ENCODE peak calls at places on chromosomes 11 and 22, in nine cellular contexts. One of them, this sample, is unnamed.

GRCh38 chr11:64753380-64754123 is 6.2 kb downstream of the PYGM start:
- DNase-seq in activated gamma-delta T cell treated with Interleukin-2 at 50 U/mL for 16 hours: no peak
- DNase-seq in posterior vena cava: peak; percentile 79
- DNase-seq in fibroblast of lung: no peak
- DNase-seq in A549: no peak
- DNase-seq in amniotic epithelial cell: no peak
- DNase-seq in HEK293T: no peak
- DNase-seq in fibroblast of the conjunctiva: no peak
- DNase-seq in neural crest cell: no peak
- DNase-seq in this sample: no peak

GRCh38 chr11:581752-582151 is 5.5 kb downstream of the PHRF1 start:
- DNase-seq in activated gamma-delta T cell treated with Interleukin-2 at 50 U/mL for 16 hours: no peak
- DNase-seq in posterior vena cava: no peak
- DNase-seq in fibroblast of lung: no peak
- DNase-seq in A549: no peak
- DNase-seq in amniotic epithelial cell: no peak
- DNase-seq in HEK293T: no peak
- DNase-seq in fibroblast of the conjunctiva: no peak
- DNase-seq in neural crest cell: no peak
- DNase-seq in this sample: no peak

GRCh38 chr11:12876340-12876739 is 132.8 kb upstream of the RASSF10 start:
- DNase-seq in activated gamma-delta T cell treated with Interleukin-2 at 50 U/mL for 16 hours: no peak
- DNase-seq in posterior vena cava: no peak
- DNase-seq in fibroblast of lung: peak; percentile 28
- DNase-seq in A549: no peak
- DNase-seq in amniotic epithelial cell: peak; percentile 61
- DNase-seq in HEK293T: no peak
- DNase-seq in fibroblast of the conjunctiva: no peak
- DNase-seq in neural crest cell: no peak
- DNase-seq in this sample: no peak

GRCh38 chr11:23797624-23798419 is 699.0 kb upstream of the LUZP2 start:
- DNase-seq in activated gamma-delta T cell treated with Interleukin-2 at 50 U/mL for 16 hours: no peak
- DNase-seq in posterior vena cava: no peak
- DNase-seq in fibroblast of lung: no peak
- DNase-seq in A549: no peak
- DNase-seq in amniotic epithelial cell: no peak
- DNase-seq in HEK293T: no peak
- DNase-seq in fibroblast of the conjunctiva: no peak
- DNase-seq in neural crest cell: no peak
- DNase-seq in this sample: no peak

GRCh38 chr11:16382638-16383380 is 26.5 kb upstream of the SOX6 start:
- DNase-seq in activated gamma-delta T cell treated with Interleukin-2 at 50 U/mL for 16 hours: no peak
- DNase-seq in posterior vena cava: no peak
- DNase-seq in fibroblast of lung: peak; percentile 70
- DNase-seq in A549: no peak
- DNase-seq in amniotic epithelial cell: peak; percentile 1
- DNase-seq in HEK293T: no peak
- DNase-seq in fibroblast of the conjunctiva: peak; percentile 33
- DNase-seq in neural crest cell: no peak
- DNase-seq in this sample: no peak

GRCh38 chr11:61828629-61829407 is 718 bp downstream of the FADS2 start:
- DNase-seq in activated gamma-delta T cell treated with Interleukin-2 at 50 U/mL for 16 hours: no peak
- DNase-seq in posterior vena cava: peak; percentile 88
- DNase-seq in fibroblast of lung: peak; percentile 27
- DNase-seq in A549: peak; percentile 75
- DNase-seq in amniotic epithelial cell: peak; percentile 52
- DNase-seq in HEK293T: peak; percentile 31
- DNase-seq in fibroblast of the conjunctiva: no peak
- DNase-seq in neural crest cell: peak; percentile 35
- DNase-seq in this sample: no peak

GRCh38 chr11:12671378-12671777 is 2.8 kb upstream of the TEAD1 start:
- DNase-seq in activated gamma-delta T cell treated with Interleukin-2 at 50 U/mL for 16 hours: no peak
- DNase-seq in posterior vena cava: no peak
- DNase-seq in fibroblast of lung: no peak
- DNase-seq in A549: no peak
- DNase-seq in amniotic epithelial cell: no peak
- DNase-seq in HEK293T: no peak
- DNase-seq in fibroblast of the conjunctiva: no peak
- DNase-seq in neural crest cell: no peak
- DNase-seq in this sample: no peak

GRCh38 chr11:93655047-93655446 is 6.4 kb upstream of the CEP295 start:
- DNase-seq in activated gamma-delta T cell treated with Interleukin-2 at 50 U/mL for 16 hours: no peak
- DNase-seq in posterior vena cava: no peak
- DNase-seq in fibroblast of lung: no peak
- DNase-seq in A549: no peak
- DNase-seq in amniotic epithelial cell: peak; percentile 4
- DNase-seq in HEK293T: no peak
- DNase-seq in fibroblast of the conjunctiva: no peak
- DNase-seq in neural crest cell: no peak
- DNase-seq in this sample: no peak

GRCh38 chr22:43829448-43829821 is 17.3 kb upstream of the EFCAB6 start:
- DNase-seq in activated gamma-delta T cell treated with Interleukin-2 at 50 U/mL for 16 hours: no peak
- DNase-seq in posterior vena cava: peak; percentile 68
- DNase-seq in fibroblast of lung: no peak
- DNase-seq in A549: no peak
- DNase-seq in amniotic epithelial cell: peak; percentile 58
- DNase-seq in HEK293T: no peak
- DNase-seq in fibroblast of the conjunctiva: no peak
- DNase-seq in neural crest cell: no peak
- DNase-seq in this sample: no peak

GRCh38 chr11:70067591-70068341 is 10.4 kb upstream of the ANO1 start:
- DNase-seq in activated gamma-delta T cell treated with Interleukin-2 at 50 U/mL for 16 hours: no peak
- DNase-seq in posterior vena cava: peak; percentile 64
- DNase-seq in fibroblast of lung: no peak
- DNase-seq in A549: no peak
- DNase-seq in amniotic epithelial cell: no peak
- DNase-seq in HEK293T: no peak
- DNase-seq in fibroblast of the conjunctiva: no peak
- DNase-seq in neural crest cell: peak; percentile 28
- DNase-seq in this sample: no peak

GRCh38 chr11:123157995-123158394 is 37.1 kb downstream of the CLMP start:
- DNase-seq in activated gamma-delta T cell treated with Interleukin-2 at 50 U/mL for 16 hours: no peak
- DNase-seq in posterior vena cava: no peak
- DNase-seq in fibroblast of lung: no peak
- DNase-seq in A549: no peak
- DNase-seq in amniotic epithelial cell: no peak
- DNase-seq in HEK293T: no peak
- DNase-seq in fibroblast of the conjunctiva: no peak
- DNase-seq in neural crest cell: no peak
- DNase-seq in this sample: no peak

GRCh38 chr22:36409911-36410756 is 22.4 kb upstream of the MYH9 start:
- DNase-seq in activated gamma-delta T cell treated with Interleukin-2 at 50 U/mL for 16 hours: peak; percentile 70
- DNase-seq in posterior vena cava: peak; percentile 86
- DNase-seq in fibroblast of lung: peak; percentile 50
- DNase-seq in A549: no peak
- DNase-seq in amniotic epithelial cell: peak; percentile 79
- DNase-seq in HEK293T: peak; percentile 97
- DNase-seq in fibroblast of the conjunctiva: no peak
- DNase-seq in neural crest cell: peak; percentile 57
- DNase-seq in this sample: no peak

GRCh38 chr11:6362185-6362867 is 27.9 kb upstream of the SMPD1 start:
- DNase-seq in activated gamma-delta T cell treated with Interleukin-2 at 50 U/mL for 16 hours: no peak
- DNase-seq in posterior vena cava: peak; percentile 85
- DNase-seq in fibroblast of lung: no peak
- DNase-seq in A549: no peak
- DNase-seq in amniotic epithelial cell: no peak
- DNase-seq in HEK293T: no peak
- DNase-seq in fibroblast of the conjunctiva: no peak
- DNase-seq in neural crest cell: no peak
- DNase-seq in this sample: no peak

GRCh38 chr11:31512117-31512516 is 2.5 kb downstream of the ELP4 start:
- DNase-seq in activated gamma-delta T cell treated with Interleukin-2 at 50 U/mL for 16 hours: no peak
- DNase-seq in posterior vena cava: no peak
- DNase-seq in fibroblast of lung: no peak
- DNase-seq in A549: no peak
- DNase-seq in amniotic epithelial cell: no peak
- DNase-seq in HEK293T: no peak
- DNase-seq in fibroblast of the conjunctiva: no peak
- DNase-seq in neural crest cell: no peak
- DNase-seq in this sample: no peak

GRCh38 chr11:122319842-122320555 is 204.0 kb upstream of the BLID start:
- DNase-seq in activated gamma-delta T cell treated with Interleukin-2 at 50 U/mL for 16 hours: no peak
- DNase-seq in posterior vena cava: no peak
- DNase-seq in fibroblast of lung: no peak
- DNase-seq in A549: no peak
- DNase-seq in amniotic epithelial cell: no peak
- DNase-seq in HEK293T: no peak
- DNase-seq in fibroblast of the conjunctiva: no peak
- DNase-seq in neural crest cell: peak; percentile 19
- DNase-seq in this sample: no peak

GRCh38 chr22:27088026-27088425 is 430.6 kb downstream of the MIAT start:
- DNase-seq in activated gamma-delta T cell treated with Interleukin-2 at 50 U/mL for 16 hours: no peak
- DNase-seq in posterior vena cava: no peak
- DNase-seq in fibroblast of lung: peak; percentile 3
- DNase-seq in A549: no peak
- DNase-seq in amniotic epithelial cell: peak; percentile 79
- DNase-seq in HEK293T: no peak
- DNase-seq in fibroblast of the conjunctiva: no peak
- DNase-seq in neural crest cell: no peak
- DNase-seq in this sample: no peak

GRCh38 chr11:66119348-66120133 is 49.5 kb downstream of the PACS1 start:
- DNase-seq in activated gamma-delta T cell treated with Interleukin-2 at 50 U/mL for 16 hours: no peak
- DNase-seq in posterior vena cava: no peak
- DNase-seq in fibroblast of lung: peak; percentile 71
- DNase-seq in A549: peak; percentile 60
- DNase-seq in amniotic epithelial cell: peak; percentile 99
- DNase-seq in HEK293T: no peak
- DNase-seq in fibroblast of the conjunctiva: no peak
- DNase-seq in neural crest cell: no peak
- DNase-seq in this sample: peak; percentile 72

GRCh38 chr11:71931245-71931602 is 2.4 kb downstream of the RNF121 start:
- DNase-seq in activated gamma-delta T cell treated with Interleukin-2 at 50 U/mL for 16 hours: no peak
- DNase-seq in posterior vena cava: no peak
- DNase-seq in fibroblast of lung: no peak
- DNase-seq in A549: no peak
- DNase-seq in amniotic epithelial cell: no peak
- DNase-seq in HEK293T: no peak
- DNase-seq in fibroblast of the conjunctiva: no peak
- DNase-seq in neural crest cell: no peak
- DNase-seq in this sample: no peak

GRCh38 chr22:20655623-20656022 is 118.3 kb upstream of the SERPIND1 start:
- DNase-seq in activated gamma-delta T cell treated with Interleukin-2 at 50 U/mL for 16 hours: no peak
- DNase-seq in posterior vena cava: no peak
- DNase-seq in fibroblast of lung: no peak
- DNase-seq in A549: no peak
- DNase-seq in amniotic epithelial cell: no peak
- DNase-seq in HEK293T: no peak
- DNase-seq in fibroblast of the conjunctiva: no peak
- DNase-seq in neural crest cell: no peak
- DNase-seq in this sample: no peak

GRCh38 chr22:49329636-49330035 is 498.0 kb downstream of the BRD1 start:
- DNase-seq in activated gamma-delta T cell treated with Interleukin-2 at 50 U/mL for 16 hours: no peak
- DNase-seq in posterior vena cava: peak; percentile 35
- DNase-seq in fibroblast of lung: no peak
- DNase-seq in A549: no peak
- DNase-seq in amniotic epithelial cell: no peak
- DNase-seq in HEK293T: no peak
- DNase-seq in fibroblast of the conjunctiva: no peak
- DNase-seq in neural crest cell: no peak
- DNase-seq in this sample: no peak

GRCh38 chr22:46652081-46652929 is 32.1 kb downstream of the GRAMD4 start:
- DNase-seq in activated gamma-delta T cell treated with Interleukin-2 at 50 U/mL for 16 hours: no peak
- DNase-seq in posterior vena cava: no peak
- DNase-seq in fibroblast of lung: peak; percentile 92
- DNase-seq in A549: no peak
- DNase-seq in amniotic epithelial cell: peak; percentile 4
- DNase-seq in HEK293T: no peak
- DNase-seq in fibroblast of the conjunctiva: no peak
- DNase-seq in neural crest cell: no peak
- DNase-seq in this sample: no peak

GRCh38 chr11:67438121-67438902 is 830 bp upstream of the PTPRCAP start:
- DNase-seq in activated gamma-delta T cell treated with Interleukin-2 at 50 U/mL for 16 hours: peak; percentile 70
- DNase-seq in posterior vena cava: peak; percentile 71
- DNase-seq in fibroblast of lung: no peak
- DNase-seq in A549: no peak
- DNase-seq in amniotic epithelial cell: no peak
- DNase-seq in HEK293T: no peak
- DNase-seq in fibroblast of the conjunctiva: no peak
- DNase-seq in neural crest cell: no peak
- DNase-seq in this sample: no peak

GRCh38 chr22:41078975-41079374 is 13.4 kb upstream of the EP300 start:
- DNase-seq in activated gamma-delta T cell treated with Interleukin-2 at 50 U/mL for 16 hours: no peak
- DNase-seq in posterior vena cava: peak; percentile 46
- DNase-seq in fibroblast of lung: no peak
- DNase-seq in A549: no peak
- DNase-seq in amniotic epithelial cell: no peak
- DNase-seq in HEK293T: no peak
- DNase-seq in fibroblast of the conjunctiva: no peak
- DNase-seq in neural crest cell: no peak
- DNase-seq in this sample: no peak

GRCh38 chr11:35274909-35275807 is 136.2 kb downstream of the CD44 start:
- DNase-seq in activated gamma-delta T cell treated with Interleukin-2 at 50 U/mL for 16 hours: no peak
- DNase-seq in posterior vena cava: peak; percentile 87
- DNase-seq in fibroblast of lung: peak; percentile 33
- DNase-seq in A549: peak; percentile 27
- DNase-seq in amniotic epithelial cell: peak; percentile 28
- DNase-seq in HEK293T: no peak
- DNase-seq in fibroblast of the conjunctiva: no peak
- DNase-seq in neural crest cell: no peak
- DNase-seq in this sample: no peak

GRCh38 chr11:119206512-119207299 is 567 bp downstream of the CBL start:
- DNase-seq in activated gamma-delta T cell treated with Interleukin-2 at 50 U/mL for 16 hours: peak; percentile 34
- DNase-seq in posterior vena cava: peak; percentile 87
- DNase-seq in fibroblast of lung: no peak
- DNase-seq in A549: no peak
- DNase-seq in amniotic epithelial cell: peak; percentile 11
- DNase-seq in HEK293T: no peak
- DNase-seq in fibroblast of the conjunctiva: no peak
- DNase-seq in neural crest cell: peak; percentile 52
- DNase-seq in this sample: no peak

GRCh38 chr11:102807921-102808320 is 10.0 kb upstream of the MMP1 start:
- DNase-seq in activated gamma-delta T cell treated with Interleukin-2 at 50 U/mL for 16 hours: no peak
- DNase-seq in posterior vena cava: no peak
- DNase-seq in fibroblast of lung: peak; percentile 31
- DNase-seq in A549: peak; percentile 33
- DNase-seq in amniotic epithelial cell: no peak
- DNase-seq in HEK293T: no peak
- DNase-seq in fibroblast of the conjunctiva: peak; percentile 2
- DNase-seq in neural crest cell: peak; percentile 12
- DNase-seq in this sample: no peak

GRCh38 chr11:95132956-95133355 is 43.3 kb downstream of the ENDOD1 start:
- DNase-seq in activated gamma-delta T cell treated with Interleukin-2 at 50 U/mL for 16 hours: no peak
- DNase-seq in posterior vena cava: no peak
- DNase-seq in fibroblast of lung: no peak
- DNase-seq in A549: no peak
- DNase-seq in amniotic epithelial cell: peak; percentile 45
- DNase-seq in HEK293T: no peak
- DNase-seq in fibroblast of the conjunctiva: no peak
- DNase-seq in neural crest cell: no peak
- DNase-seq in this sample: no peak

GRCh38 chr22:50274311-50274710 is 4.1 kb upstream of the MAPK11 start:
- DNase-seq in activated gamma-delta T cell treated with Interleukin-2 at 50 U/mL for 16 hours: peak; percentile 30
- DNase-seq in posterior vena cava: no peak
- DNase-seq in fibroblast of lung: peak; percentile 74
- DNase-seq in A549: peak; percentile 38
- DNase-seq in amniotic epithelial cell: peak; percentile 59
- DNase-seq in HEK293T: peak; percentile 63
- DNase-seq in fibroblast of the conjunctiva: peak; percentile 54
- DNase-seq in neural crest cell: no peak
- DNase-seq in this sample: no peak

GRCh38 chr22:23516304-23516703 is 63.8 kb downstream of the IGLL1 start:
- DNase-seq in activated gamma-delta T cell treated with Interleukin-2 at 50 U/mL for 16 hours: no peak
- DNase-seq in posterior vena cava: no peak
- DNase-seq in fibroblast of lung: no peak
- DNase-seq in A549: no peak
- DNase-seq in amniotic epithelial cell: no peak
- DNase-seq in HEK293T: no peak
- DNase-seq in fibroblast of the conjunctiva: no peak
- DNase-seq in neural crest cell: no peak
- DNase-seq in this sample: no peak

GRCh38 chr11:120209750-120210650 is 832 bp upstream of the OAF start:
- DNase-seq in activated gamma-delta T cell treated with Interleukin-2 at 50 U/mL for 16 hours: no peak
- DNase-seq in posterior vena cava: no peak
- DNase-seq in fibroblast of lung: no peak
- DNase-seq in A549: no peak
- DNase-seq in amniotic epithelial cell: no peak
- DNase-seq in HEK293T: no peak
- DNase-seq in fibroblast of the conjunctiva: no peak
- DNase-seq in neural crest cell: no peak
- DNase-seq in this sample: no peak

GRCh38 chr11:7892751-7893356 is 38.2 kb downstream of the OR10A6 start:
- DNase-seq in activated gamma-delta T cell treated with Interleukin-2 at 50 U/mL for 16 hours: no peak
- DNase-seq in posterior vena cava: no peak
- DNase-seq in fibroblast of lung: peak; percentile 83
- DNase-seq in A549: peak; percentile 54
- DNase-seq in amniotic epithelial cell: peak; percentile 62
- DNase-seq in HEK293T: peak; percentile 63
- DNase-seq in fibroblast of the conjunctiva: peak; percentile 56
- DNase-seq in neural crest cell: no peak
- DNase-seq in this sample: peak; percentile 24

This sample was measured in brain pericyte.